ENCODE peak calls at places on chromosomes 5 and 9, in five cellular contexts. U is GM12892, B is NB4, T is A549, K is IMR-90. P is an unnamed sample.

GRCh38 chr9:77582572-77583365 is 65.4 kb downstream of the GNA14 start:
- DNase-seq in U (no peak), K (no peak), T (no peak), B (peak; percentile 2), P (no peak)

GRCh38 chr5:53167836-53168235 is 58.3 kb upstream of the MOCS2 start:
- DNase-seq in U (no peak), T (no peak), B (no peak), K (peak; percentile 39), P (no peak)

GRCh38 chr9:75149841-75150241 is 61.5 kb downstream of the OSTF1 start:
- DNase-seq in K (no peak), B (peak; percentile 56), T (no peak), U (no peak), P (no peak)

GRCh38 chr9:79300153-79300552 is 271.6 kb upstream of the TLE4 start:
- DNase-seq in U (no peak), T (no peak), B (no peak), K (no peak), P (no peak)

GRCh38 chr5:138469540-138470321 is 4.5 kb downstream of the EGR1 start:
- DNase-seq in T (peak; percentile 94), B (no peak), K (peak; percentile 91), U (no peak), P (no peak)

GRCh38 chr5:179805529-179806249 is 977 bp downstream of the MGAT4B start:
- DNase-seq in K (no peak), T (peak; percentile 29), B (peak; percentile 81), U (peak; percentile 83), P (peak; percentile 78)

GRCh38 chr9:87280421-87280820 is 217.2 kb upstream of the DAPK1 start:
- DNase-seq in K (peak; percentile 92), B (no peak), T (no peak), U (no peak), P (no peak)

GRCh38 chr5:1543398-1544293 is 19.9 kb upstream of the LPCAT1 start:
- DNase-seq in K (no peak), U (no peak), T (no peak), B (no peak), P (no peak)

GRCh38 chr5:90777959-90778358 is 219.4 kb downstream of the ADGRV1 start:
- DNase-seq in T (no peak), B (no peak), K (no peak), U (no peak), P (no peak)

GRCh38 chr9:70601000-70601929 is 186.8 kb upstream of the KLF9 start:
- DNase-seq in T (no peak), B (no peak), K (peak; percentile 100), U (no peak), P (no peak)

GRCh38 chr9:63816742-63817621 is 1468.0 kb downstream of the FOXD4L5 start:
- DNase-seq in B (peak; percentile 67), U (peak; percentile 69), K (peak; percentile 82), T (peak; percentile 52), P (peak; percentile 66)

GRCh38 chr5:75756991-75757390 is 39.8 kb upstream of the POC5 start:
- DNase-seq in T (no peak), U (no peak), B (no peak), K (peak; percentile 11), P (no peak)

GRCh38 chr9:82810902-82811301 is 252.0 kb downstream of the RASEF start:
- DNase-seq in B (peak; percentile 54), U (no peak), K (peak; percentile 62), T (peak; percentile 52), P (no peak)

GRCh38 chr9:93108301-93109041 is 12.5 kb downstream of the CARD19 start:
- DNase-seq in K (no peak), B (no peak), U (no peak), T (no peak), P (no peak)

GRCh38 chr5:131221888-131222287 is 42.0 kb upstream of the CDC42SE2 start:
- DNase-seq in K (peak; percentile 56), U (no peak), T (no peak), B (peak; percentile 45), P (no peak)

GRCh38 chr5:109455598-109456096 is 45.9 kb upstream of the PJA2 start:
- DNase-seq in B (no peak), T (peak; percentile 66), K (peak; percentile 98), U (peak; percentile 26), P (peak; percentile 29)

GRCh38 chr5:32190094-32190493 is 16.0 kb upstream of the GOLPH3 start:
- DNase-seq in K (peak; percentile 50), T (no peak), U (no peak), B (no peak), P (no peak)

GRCh38 chr9:90112791-90113190 is 508.0 kb downstream of the GADD45G start:
- DNase-seq in B (no peak), U (no peak), T (no peak), K (peak; percentile 5), P (no peak)

GRCh38 chr9:109905472-109905871 is 125.5 kb downstream of the PALM2AKAP2 start:
- DNase-seq in U (no peak), K (no peak), T (no peak), B (no peak), P (no peak)

GRCh38 chr9:720239-720881 is 121.1 kb upstream of the DMRT1 start:
- DNase-seq in U (no peak), T (no peak), K (no peak), B (peak; percentile 55), P (no peak)

GRCh38 chr5:136016945-136017530 is 11.8 kb upstream of the TGFBI start:
- DNase-seq in B (no peak), T (peak; percentile 97), K (peak; percentile 74), U (no peak), P (no peak)

GRCh38 chr9:91195372-91196012 is 166.2 kb downstream of the AUH start:
- DNase-seq in U (no peak), T (no peak), K (no peak), B (no peak), P (no peak)

GRCh38 chr5:118165619-118166018 is 822.7 kb downstream of the DTWD2 start:
- DNase-seq in B (no peak), U (no peak), T (no peak), K (no peak), P (no peak)

GRCh38 chr9:95552814-95553546 is 36.2 kb upstream of the PTCH1 start:
- DNase-seq in K (no peak), U (no peak), T (no peak), B (no peak), P (no peak)

DNA sequence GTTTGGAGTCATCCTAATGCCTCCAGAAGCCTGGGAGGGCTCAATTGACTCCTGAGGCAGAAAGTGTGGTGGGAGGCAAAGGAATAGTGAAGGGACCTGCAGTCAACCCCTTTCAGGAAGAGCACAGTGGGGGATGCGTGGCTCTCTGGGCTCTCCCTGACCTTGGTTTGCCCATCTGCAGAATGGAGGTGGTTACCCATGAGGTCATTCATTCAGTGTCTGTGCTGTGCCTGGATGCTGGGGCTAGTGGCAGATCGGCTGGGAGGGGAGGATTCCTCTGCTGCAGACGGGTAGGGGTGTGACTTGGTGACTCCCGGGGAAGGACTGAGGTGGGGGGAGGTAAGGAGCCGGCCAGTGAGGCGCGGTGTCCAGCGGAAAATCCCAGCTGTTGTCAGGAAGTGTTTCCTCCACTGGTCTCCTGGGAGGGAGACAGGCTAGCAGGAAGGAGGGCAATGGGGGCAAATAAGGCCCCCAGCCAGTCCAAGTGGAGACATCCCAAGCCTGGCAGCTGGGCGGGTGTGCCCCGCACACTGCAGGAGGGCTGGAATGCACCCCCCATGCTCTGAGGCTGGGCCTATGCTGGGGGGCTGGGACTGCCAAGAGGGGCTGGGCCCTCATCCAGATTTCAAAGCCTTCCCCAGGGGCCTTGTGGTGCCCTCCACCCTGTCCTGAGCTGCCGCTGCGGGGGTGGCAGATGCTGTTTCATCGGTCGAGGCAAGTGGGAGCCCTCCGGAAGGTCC is 10.9 kb downstream of the CXXC5 start:
- DNase-seq in U (no peak), B (peak; percentile 67), T (peak; percentile 70), K (peak; percentile 77), P (no peak)
- TF ChIP-seq POLR2A in U (no peak), B (no peak), T (no peak), K (no peak), P (no peak)

GRCh38 chr5:43484049-43484849 is 584 bp upstream of the TMEM267 start:
- DNase-seq in U (peak; percentile 57), B (peak; percentile 94), T (peak; percentile 85), K (peak; percentile 82), P (peak; percentile 46)

GRCh38 chr5:43486353-43486752 is 2.7 kb upstream of the TMEM267 start:
- DNase-seq in B (no peak), T (no peak), K (no peak), U (no peak), P (no peak)

GRCh38 chr5:43482490-43483064 is 1.1 kb downstream of the TMEM267 start:
- DNase-seq in U (no peak), B (peak; percentile 42), K (peak; percentile 28), T (no peak), P (peak; percentile 8)

GRCh38 chr5:43485406-43485805 is 1.7 kb upstream of the TMEM267 start:
- DNase-seq in T (peak; percentile 18), U (no peak), B (peak; percentile 42), K (peak; percentile 1), P (no peak)

DNA sequence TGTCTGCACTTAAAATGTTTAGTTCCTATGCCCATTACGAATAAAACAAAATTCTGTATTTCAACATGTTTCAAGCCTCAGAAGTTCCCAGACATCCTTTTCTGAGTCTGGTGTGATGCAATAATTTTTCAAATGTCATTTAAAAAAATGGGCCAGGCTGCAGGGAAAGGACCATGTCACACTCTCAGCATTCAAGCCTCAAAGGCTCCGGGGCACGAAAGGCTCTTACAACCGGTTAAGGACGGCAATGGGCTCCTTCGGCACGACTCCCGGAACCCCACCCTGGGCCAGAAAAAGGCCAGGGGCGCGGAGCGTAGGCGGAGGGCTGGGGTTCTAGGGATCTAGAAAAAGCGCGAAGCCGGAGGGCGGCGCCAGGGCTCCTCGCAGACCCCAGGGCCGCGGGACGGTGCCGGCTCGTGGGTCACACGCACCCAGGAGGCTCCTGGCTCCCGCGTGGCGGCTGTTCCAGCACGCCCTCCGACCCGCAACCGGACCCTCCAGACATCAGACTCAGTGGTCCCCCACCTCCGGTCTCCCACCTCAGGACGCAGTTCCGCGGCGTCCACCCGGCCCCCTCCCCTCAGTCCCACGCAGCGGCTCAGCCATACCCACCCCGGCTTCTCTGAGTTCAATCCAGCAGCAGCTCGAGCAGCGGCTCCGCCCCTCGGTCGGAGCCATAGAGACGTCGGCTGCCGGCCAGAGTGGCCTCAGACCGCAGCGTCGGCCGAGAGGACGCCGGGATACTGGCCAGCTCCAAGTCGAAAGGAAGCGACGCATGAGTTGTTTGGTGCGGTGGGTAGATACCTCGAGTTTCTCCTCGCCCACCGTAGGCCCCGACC is at the start of gene TMEM267:
- DNase-seq in T (peak; percentile 93), U (peak; percentile 71), B (peak; percentile 97), K (peak; percentile 92), P (peak; percentile 66)
- TF ChIP-seq POLR2A in T (peak; percentile 83), U (peak; percentile 75), B (peak; percentile 95), K (peak; percentile 93), P (peak; percentile 76)

GRCh38 chr5:74639538-74640449 is 734 bp downstream of the ENC1 start:
- DNase-seq in K (peak; percentile 49), U (peak; percentile 27), T (peak; percentile 44), B (peak; percentile 71), P (no peak)

GRCh38 chr5:74641778-74642542 is 1.4 kb upstream of the ENC1 start:
- DNase-seq in U (no peak), K (peak; percentile 87), T (peak; percentile 82), B (peak; percentile 78), P (no peak)

GRCh38 chr5:74641014-74641777 is 668 bp upstream of the ENC1 start:
- DNase-seq in K (peak; percentile 64), B (peak; percentile 84), T (peak; percentile 93), U (peak; percentile 13), P (no peak)

GRCh38 chr5:74638776-74639537 is 1.6 kb downstream of the ENC1 start:
- DNase-seq in U (no peak), K (peak; percentile 61), B (peak; percentile 39), T (no peak), P (no peak)

GRCh38 chr5:74640450-74641013 is at the start of gene ENC1:
- DNase-seq in U (peak; percentile 55), B (peak; percentile 96), K (peak; percentile 84), T (peak; percentile 92), P (peak; percentile 56)
- TF ChIP-seq POLR2A in U (peak; percentile 59), B (peak; percentile 68), K (peak; percentile 75), T (peak; percentile 97), P (peak; percentile 60)

GRCh38 chr9:137240321-137240840 is 706 bp upstream of the TUBB4B start:
- DNase-seq in U (peak; percentile 75), B (peak; percentile 83), K (peak; percentile 61), T (peak; percentile 80), P (peak; percentile 67)
- TF ChIP-seq POLR2A in U (no peak), B (no peak), K (peak; percentile 37), T (peak; percentile 52), P (no peak)